ENCODE peak calls at places on chromosomes 2 and 18, in eight cellular contexts. One of them, this sample, is unnamed.
A peak's percentile ranks its signal among the peaks of the same experiment; 100 is the strongest.

GRCh38 chr18:50315100-50315871 is 27.8 kb upstream of the CXXC1 start:
- DNase-seq in mesendoderm: no peak
- DNase-seq in MM.1S: peak; percentile 80
- DNase-seq in A549: no peak
- DNase-seq in fibroblast of lung: no peak
- DNase-seq in PC-9: no peak
- DNase-seq in hepatocyte: no peak
- DNase-seq in H9: no peak
- DNase-seq in this sample: no peak

GRCh38 chr2:31822587-31822986 is 188.2 kb downstream of the MEMO1 start:
- DNase-seq in PC-9: no peak
- DNase-seq in A549: no peak
- DNase-seq in hepatocyte: no peak
- DNase-seq in H9: no peak
- DNase-seq in fibroblast of lung: no peak
- DNase-seq in mesendoderm: no peak
- DNase-seq in MM.1S: no peak
- DNase-seq in this sample: no peak

GRCh38 chr2:27379383-27379839 is 1.1 kb downstream of the ZNF513 start:
- DNase-seq in mesendoderm: no peak
- DNase-seq in MM.1S: no peak
- DNase-seq in H9: no peak
- DNase-seq in hepatocyte: no peak
- DNase-seq in PC-9: no peak
- DNase-seq in fibroblast of lung: no peak
- DNase-seq in A549: no peak
- DNase-seq in this sample: no peak

GRCh38 chr2:21754164-21754788 is 630.5 kb downstream of the TDRD15 start:
- DNase-seq in A549: no peak
- DNase-seq in PC-9: no peak
- DNase-seq in mesendoderm: peak; percentile 37
- DNase-seq in hepatocyte: no peak
- DNase-seq in H9: peak; percentile 29
- DNase-seq in fibroblast of lung: no peak
- DNase-seq in MM.1S: peak; percentile 16
- DNase-seq in this sample: no peak

GRCh38 chr2:175743020-175743419 is 259.0 kb downstream of the LNPK start:
- DNase-seq in H9: no peak
- DNase-seq in mesendoderm: no peak
- DNase-seq in hepatocyte: no peak
- DNase-seq in PC-9: no peak
- DNase-seq in MM.1S: no peak
- DNase-seq in fibroblast of lung: peak; percentile 33
- DNase-seq in A549: no peak
- DNase-seq in this sample: no peak

GRCh38 chr2:63878486-63878885 is 36.8 kb downstream of the UGP2 start:
- DNase-seq in PC-9: no peak
- DNase-seq in mesendoderm: no peak
- DNase-seq in A549: no peak
- DNase-seq in hepatocyte: no peak
- DNase-seq in MM.1S: no peak
- DNase-seq in H9: no peak
- DNase-seq in fibroblast of lung: no peak
- DNase-seq in this sample: no peak

GRCh38 chr2:56474412-56475158 is 290.8 kb downstream of the CCDC85A start:
- DNase-seq in H9: no peak
- DNase-seq in A549: peak; percentile 5
- DNase-seq in fibroblast of lung: peak; percentile 52
- DNase-seq in hepatocyte: peak; percentile 51
- DNase-seq in PC-9: no peak
- DNase-seq in mesendoderm: no peak
- DNase-seq in MM.1S: no peak
- DNase-seq in this sample: no peak

GRCh38 chr2:241680827-241681599 is 5.6 kb downstream of the DTYMK start:
- DNase-seq in A549: peak; percentile 32
- DNase-seq in H9: no peak
- DNase-seq in PC-9: peak; percentile 50
- DNase-seq in hepatocyte: peak; percentile 61
- DNase-seq in MM.1S: no peak
- DNase-seq in mesendoderm: no peak
- DNase-seq in fibroblast of lung: peak; percentile 99
- DNase-seq in this sample: no peak

GRCh38 chr18:60446821-60447220 is 74.2 kb upstream of the MC4R start:
- DNase-seq in hepatocyte: no peak
- DNase-seq in MM.1S: no peak
- DNase-seq in fibroblast of lung: peak; percentile 33
- DNase-seq in mesendoderm: peak; percentile 1
- DNase-seq in A549: no peak
- DNase-seq in H9: peak; percentile 31
- DNase-seq in PC-9: no peak
- DNase-seq in this sample: peak; percentile 5

GRCh38 chr2:39140322-39140847 is 19.5 kb upstream of the SOS1 start:
- DNase-seq in mesendoderm: no peak
- DNase-seq in H9: no peak
- DNase-seq in MM.1S: no peak
- DNase-seq in PC-9: no peak
- DNase-seq in A549: no peak
- DNase-seq in fibroblast of lung: no peak
- DNase-seq in hepatocyte: no peak
- DNase-seq in this sample: no peak
- H3K4me2 ChIP-seq in mesendoderm: no peak overlapping the region
- H3K4me2 ChIP-seq in H9: no peak overlapping the region
- H3K4me2 ChIP-seq in MM.1S: no peak overlapping the region
- H3K4me2 ChIP-seq in PC-9: peak overlapping the region; percentile 50
- H3K4me2 ChIP-seq in A549: peak overlapping the region; percentile 2
- H3K4me2 ChIP-seq in fibroblast of lung: no peak overlapping the region
- H3K4me2 ChIP-seq in hepatocyte: no peak overlapping the region
- H3K4me2 ChIP-seq in this sample: no peak overlapping the region

GRCh38 chr18:43935051-43935412 is 657.7 kb upstream of the SYT4 start:
- DNase-seq in hepatocyte: peak; percentile 56
- DNase-seq in fibroblast of lung: peak; percentile 63
- DNase-seq in H9: no peak
- DNase-seq in MM.1S: no peak
- DNase-seq in PC-9: no peak
- DNase-seq in mesendoderm: no peak
- DNase-seq in A549: no peak
- DNase-seq in this sample: no peak

GRCh38 chr18:43933177-43933576 is 655.9 kb upstream of the SYT4 start:
- DNase-seq in PC-9: no peak
- DNase-seq in mesendoderm: no peak
- DNase-seq in A549: no peak
- DNase-seq in fibroblast of lung: no peak
- DNase-seq in H9: no peak
- DNase-seq in hepatocyte: no peak
- DNase-seq in MM.1S: no peak
- DNase-seq in this sample: no peak

GRCh38 chr18:43934322-43935050 is 657.2 kb upstream of the SYT4 start:
- DNase-seq in hepatocyte: peak; percentile 18
- DNase-seq in mesendoderm: no peak
- DNase-seq in PC-9: no peak
- DNase-seq in fibroblast of lung: peak; percentile 51
- DNase-seq in H9: no peak
- DNase-seq in MM.1S: no peak
- DNase-seq in A549: no peak
- DNase-seq in this sample: no peak

GRCh38 chr18:43932140-43932539 is 654.9 kb upstream of the SYT4 start:
- DNase-seq in mesendoderm: no peak
- DNase-seq in A549: no peak
- DNase-seq in H9: no peak
- DNase-seq in hepatocyte: peak; percentile 32
- DNase-seq in MM.1S: no peak
- DNase-seq in fibroblast of lung: peak; percentile 18
- DNase-seq in PC-9: no peak
- DNase-seq in this sample: no peak

GRCh38 chr18:43931439-43931838 is 654.1 kb upstream of the SYT4 start:
- DNase-seq in fibroblast of lung: no peak
- DNase-seq in PC-9: no peak
- DNase-seq in hepatocyte: no peak
- DNase-seq in H9: no peak
- DNase-seq in MM.1S: no peak
- DNase-seq in mesendoderm: no peak
- DNase-seq in A549: no peak
- DNase-seq in this sample: no peak
- H3K4me1 ChIP-seq in fibroblast of lung: no peaks in the 10 kb centered on the region
- H3K4me1 ChIP-seq in PC-9: no peaks in the 10 kb centered on the region
- H3K4me1 ChIP-seq in hepatocyte: peaks cover 24% of the 10 kb centered on the region
- H3K4me1 ChIP-seq in H9: no peaks in the 10 kb centered on the region
- H3K4me1 ChIP-seq in MM.1S: no peaks in the 10 kb centered on the region
- H3K4me1 ChIP-seq in mesendoderm: no peaks in the 10 kb centered on the region
- H3K4me1 ChIP-seq in A549: no peaks in the 10 kb centered on the region
- H3K4me1 ChIP-seq in this sample: no peaks in the 10 kb centered on the region

GRCh38 chr2:120502357-120502756 is 156.4 kb downstream of the INHBB start:
- DNase-seq in H9: no peak
- DNase-seq in MM.1S: no peak
- DNase-seq in PC-9: no peak
- DNase-seq in fibroblast of lung: no peak
- DNase-seq in A549: no peak
- DNase-seq in hepatocyte: no peak
- DNase-seq in mesendoderm: no peak
- DNase-seq in this sample: no peak
- H3K27ac ChIP-seq in H9: no peak overlapping the region
- H3K27ac ChIP-seq in MM.1S: no peak overlapping the region
- H3K27ac ChIP-seq in PC-9: no peak overlapping the region
- H3K27ac ChIP-seq in fibroblast of lung: no peak overlapping the region
- H3K27ac ChIP-seq in A549: no peak overlapping the region
- H3K27ac ChIP-seq in hepatocyte: no peak overlapping the region
- H3K27ac ChIP-seq in mesendoderm: no peak overlapping the region
- H3K27ac ChIP-seq in this sample: no peak overlapping the region

GRCh38 chr2:8575810-8576423 is 105.9 kb upstream of the ID2 start:
- DNase-seq in hepatocyte: no peak
- DNase-seq in fibroblast of lung: no peak
- DNase-seq in MM.1S: no peak
- DNase-seq in A549: no peak
- DNase-seq in PC-9: peak; percentile 10
- DNase-seq in mesendoderm: no peak
- DNase-seq in H9: peak; percentile 16
- DNase-seq in this sample: no peak
- H3K4me2 ChIP-seq in hepatocyte: no peak overlapping the region
- H3K4me2 ChIP-seq in fibroblast of lung: no peak overlapping the region
- H3K4me2 ChIP-seq in MM.1S: no peak overlapping the region
- H3K4me2 ChIP-seq in A549: no peak overlapping the region
- H3K4me2 ChIP-seq in PC-9: no peak overlapping the region
- H3K4me2 ChIP-seq in mesendoderm: no peak overlapping the region
- H3K4me2 ChIP-seq in H9: no peak overlapping the region
- H3K4me2 ChIP-seq in this sample: no peak overlapping the region

DNA sequence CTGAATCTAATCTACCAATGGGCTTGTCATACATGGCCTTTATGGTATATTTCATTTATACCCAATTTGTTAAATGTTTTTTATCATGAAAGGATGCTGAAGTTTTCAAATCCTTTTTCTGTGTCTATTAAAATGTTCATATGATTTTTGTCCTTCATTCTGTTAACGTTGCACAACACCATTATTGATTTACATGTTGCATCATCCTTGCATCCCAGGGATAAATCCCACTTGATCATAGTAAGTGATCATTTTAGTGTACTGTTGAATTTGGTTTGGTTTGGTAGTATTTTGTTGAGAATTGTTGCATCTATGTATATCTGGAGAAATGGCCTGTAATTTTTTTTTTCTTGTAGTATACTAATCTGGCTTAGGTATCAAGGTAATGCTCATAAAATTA is 9.4 kb downstream of the SP100 start:
- DNase-seq in MM.1S: no peak
- DNase-seq in H9: no peak
- DNase-seq in fibroblast of lung: no peak
- DNase-seq in mesendoderm: no peak
- DNase-seq in hepatocyte: no peak
- DNase-seq in PC-9: no peak
- DNase-seq in A549: no peak
- DNase-seq in this sample: no peak
- H3K4me1 ChIP-seq in MM.1S: no peaks in the 10 kb centered on the region
- H3K4me1 ChIP-seq in H9: no peaks in the 10 kb centered on the region
- H3K4me1 ChIP-seq in fibroblast of lung: peaks cover 3% of the 10 kb centered on the region
- H3K4me1 ChIP-seq in mesendoderm: no peaks in the 10 kb centered on the region
- H3K4me1 ChIP-seq in hepatocyte: no peaks in the 10 kb centered on the region
- H3K4me1 ChIP-seq in PC-9: no peaks in the 10 kb centered on the region
- H3K4me1 ChIP-seq in A549: no peaks in the 10 kb centered on the region
- H3K4me1 ChIP-seq in this sample: no peaks in the 10 kb centered on the region

GRCh38 chr2:101083613-101084012 is 67.6 kb downstream of the TBC1D8 start:
- DNase-seq in H9: no peak
- DNase-seq in MM.1S: no peak
- DNase-seq in A549: peak; percentile 72
- DNase-seq in hepatocyte: peak; percentile 14
- DNase-seq in mesendoderm: no peak
- DNase-seq in PC-9: no peak
- DNase-seq in fibroblast of lung: no peak
- DNase-seq in this sample: no peak
- H3K27ac ChIP-seq in H9: no peak overlapping the region
- H3K27ac ChIP-seq in MM.1S: no peak overlapping the region
- H3K27ac ChIP-seq in A549: peak overlapping the region; percentile 87
- H3K27ac ChIP-seq in hepatocyte: peak overlapping the region; percentile 17
- H3K27ac ChIP-seq in mesendoderm: no peak overlapping the region
- H3K27ac ChIP-seq in PC-9: no peak overlapping the region
- H3K27ac ChIP-seq in fibroblast of lung: no peak overlapping the region
- H3K27ac ChIP-seq in this sample: no peak overlapping the region

GRCh38 chr18:35080058-35080457 is 38.8 kb downstream of the MAPRE2 start:
- DNase-seq in fibroblast of lung: no peak
- DNase-seq in A549: no peak
- DNase-seq in mesendoderm: no peak
- DNase-seq in H9: no peak
- DNase-seq in hepatocyte: no peak
- DNase-seq in PC-9: no peak
- DNase-seq in MM.1S: no peak
- DNase-seq in this sample: no peak

GRCh38 chr18:35084494-35085449 is 43.6 kb downstream of the MAPRE2 start:
- DNase-seq in A549: no peak
- DNase-seq in fibroblast of lung: peak; percentile 29
- DNase-seq in hepatocyte: peak; percentile 14
- DNase-seq in PC-9: no peak
- DNase-seq in MM.1S: no peak
- DNase-seq in mesendoderm: no peak
- DNase-seq in H9: no peak
- DNase-seq in this sample: no peak

GRCh38 chr18:35085450-35086032 is 44.3 kb downstream of the MAPRE2 start:
- DNase-seq in H9: no peak
- DNase-seq in MM.1S: no peak
- DNase-seq in PC-9: no peak
- DNase-seq in A549: no peak
- DNase-seq in hepatocyte: peak; percentile 30
- DNase-seq in mesendoderm: no peak
- DNase-seq in fibroblast of lung: no peak
- DNase-seq in this sample: no peak

GRCh38 chr18:35086704-35087103 is 45.5 kb downstream of the MAPRE2 start:
- DNase-seq in hepatocyte: no peak
- DNase-seq in MM.1S: no peak
- DNase-seq in PC-9: no peak
- DNase-seq in A549: no peak
- DNase-seq in mesendoderm: no peak
- DNase-seq in fibroblast of lung: no peak
- DNase-seq in H9: no peak
- DNase-seq in this sample: no peak

GRCh38 chr18:35083174-35083712 is 42.0 kb downstream of the MAPRE2 start:
- DNase-seq in hepatocyte: no peak
- DNase-seq in mesendoderm: no peak
- DNase-seq in MM.1S: peak; percentile 58
- DNase-seq in A549: no peak
- DNase-seq in fibroblast of lung: no peak
- DNase-seq in H9: no peak
- DNase-seq in PC-9: no peak
- DNase-seq in this sample: no peak
- H3K4me2 ChIP-seq in hepatocyte: no peak overlapping the region
- H3K4me2 ChIP-seq in mesendoderm: no peak overlapping the region
- H3K4me2 ChIP-seq in MM.1S: peak overlapping the region; percentile 17
- H3K4me2 ChIP-seq in A549: no peak overlapping the region
- H3K4me2 ChIP-seq in fibroblast of lung: no peak overlapping the region
- H3K4me2 ChIP-seq in H9: no peak overlapping the region
- H3K4me2 ChIP-seq in PC-9: no peak overlapping the region
- H3K4me2 ChIP-seq in this sample: no peak overlapping the region

This sample was measured in neural progenitor cell.